ENCODE peak calls at places on chromosomes 13 and 19, in eight cellular contexts. I is CD8-positive, alpha-beta T cell; N is CD4-positive, alpha-beta T cell; P is WTC11; Y is astrocyte; V is fibroblast of the aortic adventitia; L is astrocyte of the cerebellum; A is stomach. H is an unnamed sample.

GRCh38 chr19:17321655-17322489 is 12.5 kb downstream of the DDA1 start:
- DNase-seq in L (no peak), I (no peak), Y (no peak), N (no peak), A (no peak), V (no peak), P (no peak), H (no peak)

GRCh38 chr19:14582894-14583340 is at the start of gene CLEC17A:
- DNase-seq in V (no peak), P (no peak), L (no peak), Y (no peak), A (no peak), N (no peak), I (no peak), H (peak; percentile 71)

GRCh38 chr19:2149980-2150793 is 1.2 kb downstream of the AP3D1 start:
- DNase-seq in A (no peak), I (no peak), N (no peak), L (no peak), P (no peak), V (peak; percentile 25), Y (no peak), H (peak; percentile 16)

GRCh38 chr19:20926796-20927195 is 3.7 kb downstream of the ZNF85 start:
- DNase-seq in V (no peak), L (no peak), P (no peak), A (no peak), I (no peak), N (no peak), Y (peak; percentile 57), H (no peak)

GRCh38 chr13:60210510-60211065 is 46.9 kb upstream of the DIAPH3 start:
- DNase-seq in Y (no peak), A (no peak), P (no peak), I (no peak), N (no peak), L (no peak), V (no peak), H (no peak)

GRCh38 chr19:1455336-1456120 is 5.6 kb downstream of the APC2 start:
- DNase-seq in L (no peak), Y (no peak), A (peak; percentile 67), V (peak; percentile 56), I (peak; percentile 69), P (peak; percentile 99), N (peak; percentile 24), H (peak; percentile 84)

GRCh38 chr19:35710784-35711723 is 6.7 kb downstream of the ZBTB32 start:
- DNase-seq in A (no peak), L (no peak), I (no peak), P (no peak), V (no peak), Y (no peak), N (no peak), H (peak; percentile 70)

GRCh38 chr19:34676697-34677385 is at the start of gene SCGB2B2:
- DNase-seq in I (peak; percentile 87), V (no peak), A (no peak), Y (no peak), P (no peak), L (no peak), N (peak; percentile 74), H (peak; percentile 54)

GRCh38 chr19:53328967-53329366 is 4.6 kb upstream of the ZNF845 start:
- DNase-seq in I (peak; percentile 24), V (peak; percentile 47), L (no peak), A (no peak), N (no peak), P (peak; percentile 68), Y (no peak), H (no peak)

GRCh38 chr13:27375686-27376326 is 48.6 kb upstream of the GTF3A start:
- DNase-seq in I (peak; percentile 47), Y (peak; percentile 39), V (peak; percentile 82), N (peak; percentile 48), L (peak; percentile 45), P (peak; percentile 85), A (peak; percentile 70), H (peak; percentile 71)

GRCh38 chr19:2527171-2527570 is 51.2 kb downstream of the GADD45B start:
- DNase-seq in I (no peak), P (no peak), Y (no peak), A (no peak), L (no peak), N (no peak), V (no peak), H (no peak)

GRCh38 chr13:108326318-108326717 is 56.8 kb downstream of the TNFSF13B start:
- DNase-seq in P (no peak), I (no peak), V (no peak), L (no peak), A (no peak), N (no peak), Y (no peak), H (peak; percentile 14)

GRCh38 chr13:50731400-50731799 is 112.1 kb downstream of the DLEU7 start:
- DNase-seq in Y (peak; percentile 82), N (no peak), V (peak; percentile 93), L (peak; percentile 28), I (no peak), A (no peak), P (no peak), H (no peak)

GRCh38 chr19:55042688-55043087 is 4.6 kb upstream of the GP6 start:
- DNase-seq in A (no peak), V (no peak), P (no peak), N (no peak), Y (no peak), L (no peak), I (no peak), H (no peak)

GRCh38 chr13:34942732-34943674 is 933 bp downstream of the NBEA start:
- DNase-seq in V (no peak), L (no peak), A (peak; percentile 44), I (no peak), N (no peak), Y (no peak), P (peak; percentile 61), H (peak; percentile 28)

GRCh38 chr13:20136781-20137703 is 23.8 kb downstream of the GJA3 start:
- DNase-seq in Y (no peak), A (peak; percentile 59), V (no peak), N (peak; percentile 19), P (peak; percentile 77), I (no peak), L (no peak), H (peak; percentile 73)
- TF ChIP-seq CTCF in Y (peak; percentile 12), A (no peak), V (peak; percentile 49), N (no peak), P (no peak), I (no peak), L (peak; percentile 32), H (peak; percentile 49)

GRCh38 chr19:11225172-11225571 is 14.2 kb upstream of the ANGPTL8 start:
- DNase-seq in I (no peak), V (no peak), L (no peak), N (no peak), P (no peak), A (no peak), Y (no peak), H (no peak)

GRCh38 chr19:11227201-11227886 is 12.1 kb upstream of the ANGPTL8 start:
- DNase-seq in I (no peak), V (no peak), N (no peak), L (no peak), P (peak; percentile 92), A (no peak), Y (no peak), H (no peak)

GRCh38 chr19:11226716-11227166 is 12.7 kb upstream of the ANGPTL8 start:
- DNase-seq in A (no peak), I (no peak), L (no peak), Y (no peak), P (no peak), V (no peak), N (no peak), H (no peak)

GRCh38 chr19:11224429-11224828 is 15.0 kb upstream of the ANGPTL8 start:
- DNase-seq in V (no peak), A (no peak), I (no peak), L (no peak), N (no peak), Y (no peak), P (no peak), H (no peak)

DNA sequence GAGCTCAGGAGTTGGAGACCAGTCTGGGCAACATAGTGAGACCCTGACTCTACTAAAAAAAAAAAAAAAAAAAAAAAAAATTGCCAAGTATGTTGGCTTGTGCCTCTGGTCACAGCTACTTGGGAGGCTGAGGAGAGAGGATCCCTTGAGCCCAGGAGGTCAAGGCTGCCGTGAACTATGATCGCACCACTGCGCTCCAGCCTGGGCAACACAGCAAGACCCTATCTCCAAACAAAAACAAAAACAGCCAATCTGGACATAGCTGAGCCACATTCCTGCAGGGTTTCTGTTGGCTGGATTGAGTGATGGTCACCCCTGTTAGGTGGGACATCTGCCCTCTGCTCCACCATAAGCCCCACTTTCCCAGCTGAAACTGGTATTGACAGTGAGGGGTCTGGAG is 13.6 kb upstream of the ANGPTL8 start:
- DNase-seq in N (no peak), V (no peak), Y (no peak), P (no peak), A (no peak), L (no peak), I (no peak), H (no peak)
- TF ChIP-seq CTCF in N (no peak), V (no peak), Y (no peak), P (no peak), A (no peak), L (no peak), I (no peak), H (no peak)

DNA sequence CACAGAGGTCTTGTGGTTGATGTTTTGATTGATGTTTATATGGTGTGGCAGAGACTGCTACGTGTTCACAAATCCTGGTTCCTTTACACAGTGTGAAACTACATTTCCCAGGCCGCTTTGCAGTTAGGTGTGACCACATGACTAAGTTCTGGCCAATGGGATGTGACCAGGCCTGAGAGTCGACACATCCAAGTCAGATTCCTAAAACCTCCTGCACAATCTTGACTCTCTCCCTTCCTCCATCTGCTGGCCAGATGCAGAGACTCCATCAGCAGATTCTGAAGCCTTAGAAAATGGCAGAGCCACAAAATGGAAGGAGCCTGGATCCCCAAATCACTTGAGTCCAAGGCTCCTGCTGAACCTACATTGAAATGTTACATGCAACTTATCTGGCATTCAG is 12.6 kb downstream of the CD37 start:
- DNase-seq in L (peak; percentile 41), V (peak; percentile 71), Y (peak; percentile 57), N (no peak), I (no peak), A (no peak), P (peak; percentile 51), H (no peak)
- TF ChIP-seq CTCF in L (peak; percentile 18), V (peak; percentile 30), Y (peak; percentile 21), N (no peak), I (no peak), A (no peak), P (no peak), H (no peak)

GRCh38 chr19:51771369-51771768 is 10.4 kb downstream of the FPR2 start:
- DNase-seq in V (no peak), A (no peak), L (no peak), P (no peak), N (no peak), Y (no peak), I (no peak), H (peak; percentile 29)

GRCh38 chr19:51777570-51778460 is 16.8 kb downstream of the FPR2 start:
- DNase-seq in I (peak; percentile 20), V (peak; percentile 96), L (peak; percentile 81), Y (peak; percentile 74), P (peak; percentile 59), A (peak; percentile 45), N (peak; percentile 5), H (peak; percentile 64)

DNA sequence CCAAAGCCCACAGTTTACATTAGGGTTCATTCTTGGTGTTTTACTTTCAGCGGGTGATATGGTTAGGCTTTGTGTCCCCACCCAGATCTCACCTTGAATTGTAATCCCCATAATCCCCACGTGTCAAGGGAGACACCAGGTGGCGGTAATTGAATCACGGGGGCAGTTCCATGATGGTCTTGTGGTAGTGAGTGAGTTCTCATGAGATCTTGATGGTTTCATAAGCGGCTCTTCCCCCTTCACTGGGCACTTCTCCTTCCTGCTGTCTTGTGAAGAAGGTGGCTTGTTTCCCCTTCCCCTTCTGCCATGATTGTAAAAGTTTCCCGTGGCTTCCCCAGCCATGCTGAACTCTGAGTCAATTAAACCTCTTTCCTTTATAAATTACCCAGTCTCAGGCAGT is 12.0 kb downstream of the FPR2 start:
- DNase-seq in N (no peak), Y (no peak), I (no peak), V (no peak), L (no peak), P (no peak), A (no peak), H (no peak)
- TF ChIP-seq CTCF in N (no peak), Y (no peak), I (no peak), V (no peak), L (no peak), P (no peak), A (no peak), H (no peak)

H was measured in GM13976.